ENCODE peak calls at places on chromosomes 16 and 17, in ten cellular contexts. One of them, this sample, is unnamed.

GRCh38 chr16:24497405-24497804 is 42.0 kb upstream of the RBBP6 start:
- DNase-seq in GM19239: no peak
- DNase-seq in left colon: no peak
- DNase-seq in stimulated activated CD4-positive, alpha-beta T cell treated with anti-CD3 and anti-CD28 coated beads, Interleukin-15, amount 100 ng/mL, for 48 hours: no peak
- DNase-seq in ascending aorta: no peak
- DNase-seq in NCI-H1694: no peak
- DNase-seq in omental fat pad: no peak
- DNase-seq in NCI-H2171 treated with DMSO at 0.1 percent for 48 hours: peak; percentile 4
- DNase-seq in Calu3: no peak
- DNase-seq in GM12891: no peak
- DNase-seq in this sample: no peak

GRCh38 chr16:57009641-57010170 is 20.3 kb downstream of the NLRC5 start:
- DNase-seq in GM19239: no peak
- DNase-seq in NCI-H2171 treated with DMSO at 0.1 percent for 48 hours: no peak
- DNase-seq in ascending aorta: no peak
- DNase-seq in omental fat pad: no peak
- DNase-seq in GM12891: no peak
- DNase-seq in left colon: no peak
- DNase-seq in stimulated activated CD4-positive, alpha-beta T cell treated with anti-CD3 and anti-CD28 coated beads, Interleukin-15, amount 100 ng/mL, for 48 hours: no peak
- DNase-seq in Calu3: no peak
- DNase-seq in NCI-H1694: no peak
- DNase-seq in this sample: no peak

GRCh38 chr17:47240806-47241205 is 12.8 kb upstream of the ITGB3 start:
- DNase-seq in left colon: no peak
- DNase-seq in NCI-H2171 treated with DMSO at 0.1 percent for 48 hours: no peak
- DNase-seq in GM12891: no peak
- DNase-seq in omental fat pad: no peak
- DNase-seq in Calu3: no peak
- DNase-seq in stimulated activated CD4-positive, alpha-beta T cell treated with anti-CD3 and anti-CD28 coated beads, Interleukin-15, amount 100 ng/mL, for 48 hours: no peak
- DNase-seq in GM19239: no peak
- DNase-seq in ascending aorta: no peak
- DNase-seq in NCI-H1694: no peak
- DNase-seq in this sample: no peak

GRCh38 chr16:2492292-2492691 is 17.4 kb downstream of the TBC1D24 start:
- DNase-seq in NCI-H2171 treated with DMSO at 0.1 percent for 48 hours: no peak
- DNase-seq in stimulated activated CD4-positive, alpha-beta T cell treated with anti-CD3 and anti-CD28 coated beads, Interleukin-15, amount 100 ng/mL, for 48 hours: no peak
- DNase-seq in omental fat pad: no peak
- DNase-seq in left colon: no peak
- DNase-seq in NCI-H1694: no peak
- DNase-seq in GM19239: no peak
- DNase-seq in Calu3: no peak
- DNase-seq in GM12891: no peak
- DNase-seq in ascending aorta: no peak
- DNase-seq in this sample: no peak

GRCh38 chr16:28317040-28317880 is 24.9 kb downstream of the SBK1 start:
- DNase-seq in Calu3: peak; percentile 80
- DNase-seq in omental fat pad: peak; percentile 32
- DNase-seq in ascending aorta: no peak
- DNase-seq in GM12891: peak; percentile 79
- DNase-seq in NCI-H2171 treated with DMSO at 0.1 percent for 48 hours: peak; percentile 14
- DNase-seq in GM19239: peak; percentile 89
- DNase-seq in left colon: no peak
- DNase-seq in stimulated activated CD4-positive, alpha-beta T cell treated with anti-CD3 and anti-CD28 coated beads, Interleukin-15, amount 100 ng/mL, for 48 hours: peak; percentile 59
- DNase-seq in NCI-H1694: peak; percentile 22
- DNase-seq in this sample: peak; percentile 55

GRCh38 chr16:86421995-86422394 is 88.3 kb upstream of the FOXF1 start:
- DNase-seq in ascending aorta: no peak
- DNase-seq in NCI-H1694: no peak
- DNase-seq in omental fat pad: no peak
- DNase-seq in left colon: no peak
- DNase-seq in NCI-H2171 treated with DMSO at 0.1 percent for 48 hours: no peak
- DNase-seq in GM19239: no peak
- DNase-seq in Calu3: no peak
- DNase-seq in GM12891: no peak
- DNase-seq in stimulated activated CD4-positive, alpha-beta T cell treated with anti-CD3 and anti-CD28 coated beads, Interleukin-15, amount 100 ng/mL, for 48 hours: no peak
- DNase-seq in this sample: no peak

GRCh38 chr17:2054262-2054739 is 602 bp upstream of the HIC1 start:
- DNase-seq in NCI-H1694: peak; percentile 27
- DNase-seq in Calu3: no peak
- DNase-seq in ascending aorta: no peak
- DNase-seq in left colon: no peak
- DNase-seq in GM19239: no peak
- DNase-seq in stimulated activated CD4-positive, alpha-beta T cell treated with anti-CD3 and anti-CD28 coated beads, Interleukin-15, amount 100 ng/mL, for 48 hours: no peak
- DNase-seq in omental fat pad: no peak
- DNase-seq in GM12891: no peak
- DNase-seq in NCI-H2171 treated with DMSO at 0.1 percent for 48 hours: peak; percentile 73
- DNase-seq in this sample: no peak

GRCh38 chr16:48381201-48381600 is 4.0 kb downstream of the SIAH1 start:
- DNase-seq in NCI-H1694: no peak
- DNase-seq in GM19239: no peak
- DNase-seq in left colon: no peak
- DNase-seq in stimulated activated CD4-positive, alpha-beta T cell treated with anti-CD3 and anti-CD28 coated beads, Interleukin-15, amount 100 ng/mL, for 48 hours: no peak
- DNase-seq in ascending aorta: no peak
- DNase-seq in omental fat pad: no peak
- DNase-seq in GM12891: no peak
- DNase-seq in NCI-H2171 treated with DMSO at 0.1 percent for 48 hours: no peak
- DNase-seq in Calu3: no peak
- DNase-seq in this sample: no peak

GRCh38 chr17:47698749-47699535 is 5.0 kb downstream of the TBKBP1 start:
- DNase-seq in Calu3: peak; percentile 85
- DNase-seq in NCI-H2171 treated with DMSO at 0.1 percent for 48 hours: peak; percentile 49
- DNase-seq in GM19239: peak; percentile 87
- DNase-seq in GM12891: peak; percentile 91
- DNase-seq in stimulated activated CD4-positive, alpha-beta T cell treated with anti-CD3 and anti-CD28 coated beads, Interleukin-15, amount 100 ng/mL, for 48 hours: peak; percentile 68
- DNase-seq in omental fat pad: peak; percentile 47
- DNase-seq in ascending aorta: no peak
- DNase-seq in NCI-H1694: peak; percentile 49
- DNase-seq in left colon: no peak
- DNase-seq in this sample: peak; percentile 69

GRCh38 chr16:268141-269053 is 7.3 kb downstream of the RGS11 start:
- DNase-seq in GM19239: no peak
- DNase-seq in ascending aorta: no peak
- DNase-seq in GM12891: no peak
- DNase-seq in left colon: peak; percentile 84
- DNase-seq in Calu3: peak; percentile 46
- DNase-seq in NCI-H2171 treated with DMSO at 0.1 percent for 48 hours: no peak
- DNase-seq in NCI-H1694: no peak
- DNase-seq in stimulated activated CD4-positive, alpha-beta T cell treated with anti-CD3 and anti-CD28 coated beads, Interleukin-15, amount 100 ng/mL, for 48 hours: no peak
- DNase-seq in omental fat pad: no peak
- DNase-seq in this sample: peak; percentile 71

GRCh38 chr16:20767577-20767976 is 3.8 kb downstream of the ACSM3 start:
- DNase-seq in omental fat pad: no peak
- DNase-seq in NCI-H2171 treated with DMSO at 0.1 percent for 48 hours: no peak
- DNase-seq in GM12891: no peak
- DNase-seq in GM19239: no peak
- DNase-seq in NCI-H1694: no peak
- DNase-seq in Calu3: no peak
- DNase-seq in ascending aorta: no peak
- DNase-seq in stimulated activated CD4-positive, alpha-beta T cell treated with anti-CD3 and anti-CD28 coated beads, Interleukin-15, amount 100 ng/mL, for 48 hours: no peak
- DNase-seq in left colon: no peak
- DNase-seq in this sample: no peak

This sample was measured in colonic mucosa.